ENCODE peak calls at places on chromosomes 16 and 17, in five cellular contexts. One of them, this sample, is unnamed.

GRCh38 chr17:40538936-40539705 is 26.2 kb downstream of the CCR7 start:
- DNase-seq in astrocyte of the spinal cord: no peak
- DNase-seq in brain microvascular endothelial cell: no peak
- DNase-seq in vagina: no peak
- DNase-seq in uterus: no peak
- DNase-seq in this sample: no peak

GRCh38 chr16:53518550-53519416 is 15.8 kb upstream of the AKTIP start:
- DNase-seq in vagina: no peak
- DNase-seq in brain microvascular endothelial cell: peak; percentile 74
- DNase-seq in astrocyte of the spinal cord: peak; percentile 23
- DNase-seq in uterus: peak; percentile 68
- DNase-seq in this sample: peak; percentile 65

GRCh38 chr16:80623376-80623775 is 82.6 kb downstream of the DYNLRB2 start:
- DNase-seq in brain microvascular endothelial cell: peak; percentile 43
- DNase-seq in vagina: peak; percentile 47
- DNase-seq in astrocyte of the spinal cord: peak; percentile 25
- DNase-seq in uterus: no peak
- DNase-seq in this sample: peak; percentile 83

GRCh38 chr17:7322520-7323194 is 6.5 kb downstream of the NEURL4 start:
- DNase-seq in astrocyte of the spinal cord: no peak
- DNase-seq in uterus: no peak
- DNase-seq in vagina: no peak
- DNase-seq in brain microvascular endothelial cell: no peak
- DNase-seq in this sample: no peak

GRCh38 chr17:79933863-79934652 is 94.8 kb upstream of the CBX4 start:
- DNase-seq in uterus: no peak
- DNase-seq in astrocyte of the spinal cord: no peak
- DNase-seq in vagina: no peak
- DNase-seq in brain microvascular endothelial cell: no peak
- DNase-seq in this sample: no peak

GRCh38 chr16:23990507-23990906 is 154.7 kb downstream of the PRKCB start:
- DNase-seq in brain microvascular endothelial cell: no peak
- DNase-seq in uterus: no peak
- DNase-seq in astrocyte of the spinal cord: no peak
- DNase-seq in vagina: no peak
- DNase-seq in this sample: no peak

GRCh38 chr16:63361032-63361624 is 1324.9 kb upstream of the CDH8 start:
- DNase-seq in astrocyte of the spinal cord: peak; percentile 67
- DNase-seq in vagina: no peak
- DNase-seq in brain microvascular endothelial cell: peak; percentile 57
- DNase-seq in uterus: no peak
- DNase-seq in this sample: peak; percentile 86

GRCh38 chr17:72554508-72554907 is 433.7 kb downstream of the SOX9 start:
- DNase-seq in vagina: no peak
- DNase-seq in astrocyte of the spinal cord: no peak
- DNase-seq in uterus: no peak
- DNase-seq in brain microvascular endothelial cell: no peak
- DNase-seq in this sample: no peak

GRCh38 chr16:50300942-50301625 is 34.7 kb downstream of the ADCY7 start:
- DNase-seq in brain microvascular endothelial cell: no peak
- DNase-seq in uterus: no peak
- DNase-seq in astrocyte of the spinal cord: no peak
- DNase-seq in vagina: no peak
- DNase-seq in this sample: no peak

GRCh38 chr17:57732062-57732461 is 13.0 kb downstream of the CCDC182 start:
- DNase-seq in brain microvascular endothelial cell: no peak
- DNase-seq in uterus: no peak
- DNase-seq in vagina: no peak
- DNase-seq in astrocyte of the spinal cord: no peak
- DNase-seq in this sample: no peak

DNA sequence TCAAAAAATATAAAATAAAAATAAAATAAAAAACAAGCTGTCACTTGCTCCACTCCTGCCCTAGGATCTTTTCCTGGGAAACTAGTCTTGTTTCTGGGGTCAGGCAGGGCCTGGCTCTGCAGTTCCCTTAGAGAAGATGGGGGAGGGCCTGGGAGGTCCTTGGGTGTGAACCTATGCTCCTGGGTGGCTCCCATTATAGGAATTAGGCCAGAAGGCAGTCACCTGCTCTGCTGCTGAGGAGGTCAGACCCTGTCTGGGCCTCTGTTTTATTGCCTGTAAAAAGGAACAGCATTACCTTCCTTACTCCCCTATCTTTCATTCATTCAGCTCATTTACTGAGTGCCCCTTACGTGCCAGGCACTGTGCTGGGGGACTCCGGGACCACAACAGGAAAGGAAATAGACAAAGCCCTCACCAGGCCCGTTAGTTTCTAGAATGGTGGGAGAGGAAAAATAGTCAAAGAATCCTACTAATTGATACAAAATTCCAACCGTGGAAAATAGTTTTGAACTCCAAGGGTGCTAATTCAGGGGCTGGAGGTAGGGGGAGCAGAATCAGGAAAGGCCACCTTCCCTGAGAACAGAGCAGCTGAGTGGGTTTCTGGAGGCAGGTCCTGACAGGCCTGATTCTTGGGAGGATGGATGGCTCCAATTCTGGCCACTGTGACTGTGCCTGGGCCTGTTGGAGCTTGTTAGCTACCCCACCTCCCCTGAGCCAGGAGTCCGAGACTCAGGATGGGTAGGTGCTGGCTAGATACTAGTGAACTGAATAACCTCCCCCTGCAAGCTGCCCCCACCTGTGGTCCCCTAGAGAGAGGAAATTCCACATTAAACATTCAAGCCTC is 1.3 kb upstream of the SLC46A1 start:
- DNase-seq in astrocyte of the spinal cord: no peak
- DNase-seq in vagina: no peak
- DNase-seq in uterus: no peak
- DNase-seq in brain microvascular endothelial cell: no peak
- DNase-seq in this sample: no peak
- H3K4me3 ChIP-seq in astrocyte of the spinal cord: no peak overlapping the region
- H3K4me3 ChIP-seq in vagina: no peak overlapping the region
- H3K4me3 ChIP-seq in uterus: no peak overlapping the region
- H3K4me3 ChIP-seq in brain microvascular endothelial cell: no peak overlapping the region
- H3K4me3 ChIP-seq in this sample: no peak overlapping the region

DNA sequence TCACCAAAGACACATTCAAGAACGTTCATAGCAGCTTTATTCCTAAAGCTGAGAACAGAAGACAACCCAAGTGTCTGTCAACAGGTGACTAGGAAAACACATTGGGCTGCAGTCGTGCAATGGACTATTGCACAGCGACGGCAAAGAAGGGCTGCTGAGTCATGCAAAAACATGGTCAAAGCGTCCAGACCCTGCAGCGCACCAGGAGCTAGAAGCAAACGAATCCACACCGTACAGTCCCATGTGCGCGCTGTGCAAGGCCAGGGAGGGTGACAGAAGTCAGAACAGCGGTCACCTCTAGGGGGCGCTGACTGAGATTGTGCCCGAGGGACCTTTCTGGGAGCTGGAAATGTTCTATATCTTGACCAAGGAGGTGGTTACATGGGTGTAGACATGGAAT is 266.4 kb downstream of the MAF start:
- DNase-seq in astrocyte of the spinal cord: no peak
- DNase-seq in brain microvascular endothelial cell: no peak
- DNase-seq in uterus: no peak
- DNase-seq in vagina: no peak
- DNase-seq in this sample: no peak
- TF ChIP-seq CTCF in astrocyte of the spinal cord: no peak
- TF ChIP-seq CTCF in brain microvascular endothelial cell: peak; percentile 22
- TF ChIP-seq CTCF in uterus: no peak
- TF ChIP-seq CTCF in vagina: no peak
- TF ChIP-seq CTCF in this sample: no peak

GRCh38 chr16:47631131-47631530 is 170.0 kb downstream of the PHKB start:
- DNase-seq in vagina: no peak
- DNase-seq in brain microvascular endothelial cell: no peak
- DNase-seq in uterus: no peak
- DNase-seq in astrocyte of the spinal cord: no peak
- DNase-seq in this sample: no peak

GRCh38 chr16:47634126-47634525 is 173.0 kb downstream of the PHKB start:
- DNase-seq in vagina: no peak
- DNase-seq in astrocyte of the spinal cord: no peak
- DNase-seq in brain microvascular endothelial cell: no peak
- DNase-seq in uterus: no peak
- DNase-seq in this sample: no peak

GRCh38 chr16:47638175-47638574 is 177.0 kb downstream of the PHKB start:
- DNase-seq in brain microvascular endothelial cell: no peak
- DNase-seq in uterus: no peak
- DNase-seq in astrocyte of the spinal cord: no peak
- DNase-seq in vagina: no peak
- DNase-seq in this sample: no peak

DNA sequence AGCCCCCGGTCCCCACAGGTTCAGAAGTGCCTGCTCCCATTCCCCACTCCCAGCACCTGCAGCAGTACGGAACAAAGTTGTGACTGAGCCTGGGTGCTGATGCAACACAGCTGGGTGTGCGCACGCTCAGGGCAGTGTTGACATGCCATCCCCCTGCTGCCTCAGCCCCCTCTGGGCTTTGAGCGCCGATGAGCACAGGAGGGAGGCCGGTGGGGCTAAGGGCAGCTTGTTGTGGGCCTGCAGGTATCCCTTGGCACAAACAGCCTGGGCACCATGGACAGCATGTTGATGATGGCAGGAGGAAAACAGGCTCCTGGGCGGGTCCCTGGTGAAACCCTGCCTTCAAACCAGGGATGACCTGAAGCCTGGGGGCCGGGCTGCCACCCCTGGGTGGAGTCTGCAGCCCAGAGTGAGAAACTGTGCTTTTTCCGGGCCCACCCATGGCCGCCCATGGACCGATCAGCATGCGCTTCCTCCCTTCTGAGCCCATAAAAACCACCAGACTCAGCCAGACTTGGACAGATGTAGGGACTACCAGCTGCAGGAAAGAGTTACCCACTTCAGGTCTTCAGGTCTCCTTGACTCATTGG is 175.5 kb downstream of the PHKB start:
- DNase-seq in uterus: no peak
- DNase-seq in astrocyte of the spinal cord: no peak
- DNase-seq in vagina: no peak
- DNase-seq in brain microvascular endothelial cell: no peak
- DNase-seq in this sample: no peak
- H3K4me3 ChIP-seq in uterus: no peak overlapping the region
- H3K4me3 ChIP-seq in astrocyte of the spinal cord: no peak overlapping the region
- H3K4me3 ChIP-seq in vagina: no peak overlapping the region
- H3K4me3 ChIP-seq in brain microvascular endothelial cell: no peak overlapping the region
- H3K4me3 ChIP-seq in this sample: no peak overlapping the region

DNA sequence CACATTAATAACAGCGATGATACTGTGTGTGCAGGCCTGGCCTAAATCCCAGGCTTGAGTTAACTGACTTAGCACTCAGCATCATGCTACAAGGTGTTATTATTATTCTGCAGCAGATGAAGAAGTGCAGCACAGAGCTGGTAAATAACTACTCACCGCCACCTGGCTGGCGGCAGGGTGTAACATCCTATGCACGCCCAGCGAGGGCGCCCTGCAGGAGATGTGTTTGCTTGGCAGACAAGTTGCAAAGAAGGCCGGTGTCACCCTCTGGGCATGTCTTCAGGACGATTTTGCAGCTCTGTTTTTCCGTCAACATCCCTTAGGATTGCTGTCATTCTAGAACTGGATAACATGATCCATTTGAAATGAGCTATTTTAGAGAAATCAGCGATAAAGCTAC is 30.1 kb downstream of the DNAH9 start:
- DNase-seq in uterus: no peak
- DNase-seq in brain microvascular endothelial cell: no peak
- DNase-seq in astrocyte of the spinal cord: no peak
- DNase-seq in vagina: no peak
- DNase-seq in this sample: no peak
- TF ChIP-seq CTCF in uterus: no peak
- TF ChIP-seq CTCF in brain microvascular endothelial cell: no peak
- TF ChIP-seq CTCF in astrocyte of the spinal cord: no peak
- TF ChIP-seq CTCF in vagina: no peak
- TF ChIP-seq CTCF in this sample: no peak

GRCh38 chr17:81287155-81287554 is 8.0 kb downstream of the SLC38A10 start:
- DNase-seq in vagina: no peak
- DNase-seq in uterus: no peak
- DNase-seq in astrocyte of the spinal cord: no peak
- DNase-seq in brain microvascular endothelial cell: no peak
- DNase-seq in this sample: no peak

GRCh38 chr17:81286491-81287145 is 8.5 kb downstream of the SLC38A10 start:
- DNase-seq in uterus: no peak
- DNase-seq in vagina: no peak
- DNase-seq in brain microvascular endothelial cell: no peak
- DNase-seq in astrocyte of the spinal cord: no peak
- DNase-seq in this sample: no peak

GRCh38 chr17:81287741-81288430 is 7.2 kb downstream of the SLC38A10 start:
- DNase-seq in brain microvascular endothelial cell: no peak
- DNase-seq in astrocyte of the spinal cord: no peak
- DNase-seq in vagina: no peak
- DNase-seq in uterus: no peak
- DNase-seq in this sample: no peak

GRCh38 chr17:81285179-81285878 is 9.8 kb downstream of the SLC38A10 start:
- DNase-seq in brain microvascular endothelial cell: peak; percentile 27
- DNase-seq in uterus: peak; percentile 59
- DNase-seq in astrocyte of the spinal cord: peak; percentile 25
- DNase-seq in vagina: no peak
- DNase-seq in this sample: peak; percentile 71

GRCh38 chr17:81285894-81286293 is 9.2 kb downstream of the SLC38A10 start:
- DNase-seq in astrocyte of the spinal cord: no peak
- DNase-seq in brain microvascular endothelial cell: no peak
- DNase-seq in uterus: no peak
- DNase-seq in vagina: no peak
- DNase-seq in this sample: no peak
- H3K4me3 ChIP-seq in astrocyte of the spinal cord: no peak overlapping the region
- H3K4me3 ChIP-seq in brain microvascular endothelial cell: no peak overlapping the region
- H3K4me3 ChIP-seq in uterus: no peak overlapping the region
- H3K4me3 ChIP-seq in vagina: peak overlapping the region; percentile 23
- H3K4me3 ChIP-seq in this sample: peak overlapping the region; percentile 58